ENCODE peak calls at places on chromosomes 5 and 9, in four cellular contexts. V is upper lobe of left lung, J is H54, P is adrenal gland. W is an unnamed sample.

GRCh38 chr5:98514106-98514665 is 259.3 kb upstream of the RGMB start:
- DNase-seq in V (no peak), J (no peak), P (no peak), W (no peak)

GRCh38 chr5:84393969-84394368 is 9.3 kb upstream of the EDIL3 start:
- DNase-seq in V (no peak), J (peak), P (no peak), W (no peak)

GRCh38 chr5:112146323-112146848 is 272.7 kb downstream of the EPB41L4A start:
- DNase-seq in V (no peak), J (no peak), P (peak), W (peak)

GRCh38 chr9:81032030-81032572 is 657.2 kb downstream of the TLE1 start:
- DNase-seq in V (no peak), J (peak), P (no peak), W (no peak)

GRCh38 chr5:60196382-60197113 is 303.0 kb upstream of the PDE4D start:
- DNase-seq in V (peak), J (peak), P (peak), W (peak)

GRCh38 chr9:129322022-129322621 is 144.1 kb upstream of the IER5L start:
- DNase-seq in V (peak), J (no peak), P (peak), W (peak)

GRCh38 chr5:72231989-72232703 is 87.9 kb downstream of the MRPS27 start:
- DNase-seq in V (no peak), J (no peak), P (no peak), W (no peak)

GRCh38 chr5:168612996-168613395 is 33.8 kb upstream of the PANK3 start:
- DNase-seq in V (no peak), J (no peak), P (no peak), W (no peak)

GRCh38 chr5:10695055-10695649 is 65.9 kb downstream of the DAP start:
- DNase-seq in V (peak), J (peak), P (peak), W (peak)

GRCh38 chr5:55429707-55430253 is 105.0 kb downstream of the PLPP1 start:
- DNase-seq in V (no peak), J (no peak), P (no peak), W (no peak)

GRCh38 chr5:93150311-93151012 is 430.6 kb downstream of the NR2F1-AS1 start:
- DNase-seq in V (no peak), J (peak), P (no peak), W (no peak)

GRCh38 chr9:124182741-124183140 is 75.0 kb upstream of the NEK6 start:
- DNase-seq in V (no peak), J (no peak), P (no peak), W (no peak)

GRCh38 chr5:166720026-166720425 is 1571.4 kb upstream of the WWC1 start:
- DNase-seq in V (no peak), J (no peak), P (no peak), W (no peak)

GRCh38 chr5:44546283-44546682 is 157.1 kb upstream of the FGF10 start:
- DNase-seq in V (no peak), J (no peak), P (no peak), W (no peak)

GRCh38 chr9:3478549-3478953 is 47.2 kb downstream of the RFX3 start:
- DNase-seq in V (no peak), J (no peak), P (no peak), W (no peak)

GRCh38 chr5:130286971-130287370 is 382.7 kb downstream of the CHSY3 start:
- DNase-seq in V (no peak), J (no peak), P (no peak), W (no peak)

GRCh38 chr9:74950456-74950855 is 2.3 kb downstream of the C9orf40 start:
- DNase-seq in V (no peak), J (no peak), P (no peak), W (no peak)

GRCh38 chr9:74951725-74952151 is 974 bp downstream of the C9orf40 start:
- DNase-seq in V (peak), J (peak), P (peak), W (peak)

GRCh38 chr9:74951107-74951720 is 1.5 kb downstream of the C9orf40 start:
- DNase-seq in V (no peak), J (no peak), P (no peak), W (no peak)

GRCh38 chr9:74953235-74953741 is 576 bp upstream of the C9orf40 start:
- DNase-seq in V (no peak), J (no peak), P (no peak), W (no peak)

DNA sequence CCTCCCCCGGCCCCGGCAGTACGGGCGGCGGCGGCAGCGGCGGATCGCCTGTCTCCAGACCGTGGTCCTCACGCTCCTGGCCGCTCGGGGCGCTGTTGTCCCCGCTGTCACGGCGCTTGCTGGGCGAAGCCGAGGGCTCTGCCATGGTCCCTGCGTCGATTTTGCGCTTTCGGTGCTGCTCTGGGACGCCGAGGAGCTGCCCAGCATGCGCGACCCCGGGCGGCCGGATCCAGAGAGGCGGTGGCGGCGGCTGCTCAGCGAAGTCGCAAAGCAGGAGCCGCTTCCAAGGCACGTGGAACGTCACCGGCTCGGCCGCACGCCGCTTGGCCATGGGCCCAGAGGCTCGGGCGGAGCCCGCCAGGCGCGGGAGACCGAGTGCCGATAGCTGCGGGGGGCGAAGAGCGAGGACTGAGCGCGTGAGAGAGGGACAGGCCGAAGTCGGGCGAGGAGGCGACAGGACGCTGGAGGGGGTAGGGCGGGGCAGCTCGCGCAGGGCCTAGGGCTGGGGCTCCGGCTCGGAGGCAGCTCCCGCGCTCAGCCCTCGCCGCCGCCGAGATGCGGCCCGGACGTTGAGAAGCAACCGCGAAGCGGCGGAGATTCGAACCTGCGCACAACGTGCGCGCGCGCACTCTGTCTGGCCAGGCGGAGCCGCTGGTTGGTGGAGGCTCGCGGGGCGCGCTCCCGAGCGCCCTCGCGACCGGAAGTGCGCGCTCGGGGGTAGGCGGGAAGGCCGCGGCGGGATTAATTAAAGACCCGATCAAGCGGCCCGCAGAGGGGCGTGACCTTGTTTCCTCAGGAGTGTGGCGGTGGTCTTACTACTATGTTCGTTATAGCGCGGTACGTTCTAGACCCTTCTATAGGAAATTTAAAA is at the start of gene C9orf40:
- DNase-seq in V (peak), J (peak), P (peak), W (peak)
- TF ChIP-seq POLR2A in V (no peak), J (peak), P (no peak), W (peak)

GRCh38 chr5:126868961-126869451 is 92.1 kb downstream of the LMNB1 start:
- DNase-seq in V (no peak), J (no peak), P (no peak), W (no peak)
- TF ChIP-seq POLR2A in V (no peak), J (no peak), P (no peak), W (no peak)

GRCh38 chr5:123672067-123672466 is 160.1 kb downstream of the CSNK1G3 start:
- DNase-seq in V (no peak), J (no peak), P (no peak), W (no peak)

GRCh38 chr5:123673107-123673506 is 161.1 kb downstream of the CSNK1G3 start:
- DNase-seq in V (no peak), J (no peak), P (no peak), W (no peak)

GRCh38 chr5:123665822-123666371 is 153.9 kb downstream of the CSNK1G3 start:
- DNase-seq in V (no peak), J (no peak), P (no peak), W (no peak)

DNA sequence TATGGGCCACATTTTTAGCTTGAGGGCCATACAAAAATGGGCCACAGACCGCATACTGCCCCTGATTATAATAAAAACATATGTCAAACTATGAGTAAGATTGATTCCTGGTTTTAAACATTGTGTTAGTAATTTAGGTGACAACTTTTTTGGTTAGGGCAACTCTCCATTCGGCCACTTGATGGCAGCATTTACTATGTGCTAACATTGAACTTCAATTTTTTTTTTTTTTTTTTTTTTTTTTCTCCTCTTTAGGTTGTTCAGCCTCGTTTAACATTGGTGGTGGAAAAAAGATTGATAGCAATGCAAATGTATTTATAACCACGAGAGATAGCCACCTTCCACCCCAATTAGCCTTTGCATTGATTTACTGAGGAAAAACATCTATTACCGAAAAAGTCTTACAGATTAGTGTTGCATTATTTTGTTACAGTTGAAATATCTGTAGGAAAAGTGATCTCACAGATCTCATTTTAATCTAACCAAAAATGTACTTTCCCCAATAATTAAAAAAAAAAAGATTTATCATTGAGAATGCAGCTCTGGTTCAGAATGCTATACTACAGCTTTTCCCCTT is 159.1 kb downstream of the CSNK1G3 start:
- DNase-seq in V (no peak), J (no peak), P (peak), W (no peak)
- TF ChIP-seq POLR2A in V (no peak), J (no peak), P (no peak), W (no peak)

GRCh38 chr9:133738039-133738805 is at the start of gene SARDH:
- DNase-seq in V (no peak), J (peak), P (peak), W (peak)

GRCh38 chr9:133740891-133741290 is 2.7 kb upstream of the SARDH start:
- DNase-seq in V (no peak), J (no peak), P (peak), W (peak)

GRCh38 chr9:133737774-133738038 is 446 bp downstream of the SARDH start:
- DNase-seq in V (no peak), J (no peak), P (no peak), W (no peak)

GRCh38 chr9:133738806-133739150 is 626 bp upstream of the SARDH start:
- DNase-seq in V (no peak), J (no peak), P (peak), W (peak)

DNA sequence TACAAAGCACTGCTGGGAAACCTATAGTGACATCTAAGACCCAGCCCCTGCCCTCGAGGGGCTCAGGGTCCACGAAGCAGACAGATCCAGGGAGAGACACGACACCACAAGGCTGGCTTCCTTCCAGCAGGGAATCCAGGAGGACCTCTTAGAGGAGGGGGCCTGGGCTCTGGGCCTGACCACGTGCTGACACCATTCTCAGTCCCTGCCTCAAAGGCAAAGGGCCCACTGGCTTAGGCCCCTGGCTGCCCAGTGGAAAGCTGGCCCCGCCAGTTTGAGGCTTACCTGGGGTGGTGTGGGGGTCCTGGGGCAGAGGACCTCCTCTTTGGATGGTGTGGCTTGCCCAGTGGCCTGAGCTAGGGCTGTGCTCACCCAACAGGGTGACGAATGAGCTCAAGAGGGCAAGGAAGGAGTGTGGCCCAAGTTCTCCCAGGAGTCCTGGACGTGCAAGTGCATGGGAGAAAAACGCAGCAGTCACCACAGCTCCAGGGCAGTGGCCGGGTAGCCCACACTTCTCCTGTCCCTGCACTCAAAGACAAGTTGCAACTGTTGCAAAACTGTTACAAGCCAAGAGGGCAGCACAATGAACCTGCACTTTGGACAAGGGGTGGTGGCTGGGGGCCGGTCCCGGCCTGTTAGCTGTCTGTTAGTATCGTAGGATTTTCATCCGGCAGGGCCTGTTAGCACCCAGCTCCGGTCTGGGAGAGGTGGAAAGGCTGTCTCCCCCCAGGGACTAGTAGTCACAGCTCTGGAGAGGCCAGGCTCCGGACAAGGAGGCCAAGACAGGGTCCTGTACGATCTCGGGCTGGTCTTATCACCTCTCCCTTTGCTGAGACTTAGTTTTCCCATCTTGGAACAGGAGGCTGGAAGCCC is 1.5 kb upstream of the SARDH start:
- DNase-seq in V (no peak), J (no peak), P (peak), W (peak)
- TF ChIP-seq POLR2A in V (no peak), J (no peak), P (no peak), W (no peak)

DNA sequence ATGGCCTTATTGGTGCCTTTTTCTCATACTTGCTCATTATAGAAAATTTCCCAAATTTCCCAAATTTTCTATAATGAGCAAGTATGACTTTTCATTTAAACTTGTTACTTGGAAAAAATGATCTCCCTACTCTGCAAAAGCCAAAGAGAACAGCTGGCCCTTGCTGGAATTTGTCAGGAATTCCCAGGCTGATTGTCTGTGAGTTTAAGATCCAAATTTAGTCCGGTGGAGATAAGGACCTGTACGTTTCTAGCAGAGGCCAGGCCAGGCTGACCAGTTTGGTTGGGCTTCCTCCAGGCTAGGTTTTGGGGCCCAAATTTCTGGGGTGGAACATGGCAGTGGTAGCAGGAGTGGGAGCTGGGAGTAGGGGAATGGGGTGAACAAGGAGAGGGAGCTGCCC is 51.9 kb downstream of the NEURL1B start:
- DNase-seq in V (no peak), J (no peak), P (no peak), W (peak)
- TF ChIP-seq POLR2A in V (no peak), J (no peak), P (no peak), W (no peak)

GRCh38 chr9:93132287-93132927 is 1.6 kb downstream of the NINJ1 start:
- DNase-seq in V (peak), J (no peak), P (peak), W (peak)

GRCh38 chr9:93134018-93134739 is at the start of gene NINJ1:
- DNase-seq in V (peak), J (peak), P (peak), W (peak)

GRCh38 chr9:93131599-93132286 is 2.3 kb downstream of the NINJ1 start:
- DNase-seq in V (no peak), J (no peak), P (peak), W (no peak)

GRCh38 chr9:93133641-93134017 is 422 bp downstream of the NINJ1 start:
- DNase-seq in V (peak), J (peak), P (peak), W (peak)

DNA sequence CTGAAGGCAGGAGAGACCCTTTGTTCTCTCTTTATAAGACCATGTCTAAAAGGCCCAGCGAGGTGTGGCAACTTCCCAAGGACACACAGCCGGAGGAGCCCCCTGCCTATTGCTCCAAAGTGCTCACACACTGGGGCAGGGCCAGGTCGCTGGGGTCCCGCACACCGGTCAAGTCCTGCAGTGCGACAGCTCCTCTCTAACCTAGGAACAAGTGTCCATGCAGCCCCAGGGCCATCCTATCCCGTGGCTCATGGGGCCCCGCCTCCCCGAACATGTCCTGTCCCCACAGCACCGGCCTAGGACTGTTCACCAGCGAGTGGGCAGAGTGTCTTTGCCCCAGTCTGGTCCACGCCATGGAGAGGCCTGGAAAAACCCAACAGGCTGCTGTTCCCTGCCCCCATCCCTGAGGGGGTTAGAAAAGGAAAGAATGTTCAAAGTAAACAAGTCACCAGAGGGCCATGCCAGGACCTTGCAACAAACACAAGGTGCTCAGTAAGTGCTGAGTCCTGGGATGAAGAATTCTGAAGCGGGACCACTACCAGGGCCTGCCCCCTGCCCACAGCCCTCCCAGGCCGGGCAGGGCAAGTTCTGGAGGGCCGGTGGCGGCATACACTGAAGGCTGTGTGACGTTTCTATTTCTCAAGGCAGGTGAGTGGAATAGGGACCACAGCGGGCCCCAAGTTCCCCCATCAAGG is 958 bp downstream of the NINJ1 start:
- DNase-seq in V (peak), J (no peak), P (peak), W (peak)
- TF ChIP-seq POLR2A in V (no peak), J (no peak), P (no peak), W (no peak)

GRCh38 chr5:154755361-154756202 is at the start of gene LARP1:
- DNase-seq in V (peak), J (peak), P (no peak), W (peak)

GRCh38 chr5:154753792-154754191 is 1.4 kb upstream of the LARP1 start:
- DNase-seq in V (peak), J (no peak), P (peak), W (peak)

GRCh38 chr5:154756203-154756870 is 1.2 kb downstream of the LARP1 start:
- DNase-seq in V (peak), J (peak), P (peak), W (peak)

GRCh38 chr5:154756871-154757646 is 1.9 kb downstream of the LARP1 start:
- DNase-seq in V (peak), J (peak), P (peak), W (peak)

DNA sequence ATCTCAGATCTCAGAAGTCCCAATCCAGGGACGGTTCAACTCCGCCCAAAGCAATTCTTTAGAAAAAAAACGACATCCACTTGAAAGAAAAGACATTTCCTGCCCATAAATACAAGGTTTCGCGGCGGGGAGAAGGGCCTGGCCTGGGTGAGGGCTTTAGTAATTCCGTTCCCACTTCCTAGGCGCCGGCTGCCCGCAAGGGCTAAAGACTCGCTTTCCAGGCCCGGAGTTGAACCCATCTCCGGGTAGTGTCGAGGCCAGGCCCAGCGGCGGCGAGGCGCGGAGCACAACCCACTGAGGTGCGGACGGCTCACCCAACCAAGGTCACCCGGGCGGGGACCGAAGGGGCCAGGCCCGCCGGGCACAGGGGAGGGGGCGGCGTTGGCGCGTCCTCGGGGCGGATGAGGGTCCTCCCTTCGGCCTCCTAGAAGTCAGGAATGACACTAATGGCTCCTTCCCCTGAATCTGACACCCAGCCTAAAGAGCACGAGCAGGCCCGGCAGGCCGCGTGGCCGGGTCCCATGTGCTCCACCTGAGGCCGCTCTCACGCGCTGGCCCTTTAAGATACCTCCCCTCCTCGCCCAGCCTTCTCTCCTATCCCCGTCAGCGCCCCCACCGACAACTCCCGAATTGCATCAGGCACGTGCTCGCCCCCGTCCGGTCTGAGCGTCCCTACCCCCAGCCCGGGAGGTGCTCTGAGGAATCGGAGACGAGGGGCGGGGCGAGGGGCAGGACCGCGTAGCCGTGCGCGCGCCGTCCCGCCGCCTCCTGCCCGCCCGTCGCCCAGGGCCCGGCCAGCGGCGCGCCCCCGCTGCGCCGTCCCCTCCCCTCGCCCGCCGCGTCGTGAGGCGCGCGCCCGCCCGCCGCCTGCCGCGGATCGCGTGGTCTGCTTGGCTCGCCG is 467 bp upstream of the LARP1 start:
- DNase-seq in V (peak), J (peak), P (peak), W (peak)
- TF ChIP-seq POLR2A in V (peak), J (peak), P (peak), W (peak)

W was measured in sigmoid colon.